ENCODE peak calls at places on chromosomes 6 and 20, in six cellular contexts. One of them, this sample, is unnamed.

GRCh38 chr20:25007491-25008305 is 15.1 kb upstream of the APMAP start:
- DNase-seq in HepG2: no peak
- DNase-seq in K562: no peak
- DNase-seq in H1: no peak
- DNase-seq in GM12878: no peak
- DNase-seq in GM12891: no peak
- DNase-seq in this sample: no peak

GRCh38 chr6:136024711-136025110 is 173.2 kb downstream of the PDE7B start:
- DNase-seq in K562: no peak
- DNase-seq in GM12878: no peak
- DNase-seq in HepG2: no peak
- DNase-seq in GM12891: no peak
- DNase-seq in H1: no peak
- DNase-seq in this sample: no peak

GRCh38 chr20:51404297-51405060 is 138.0 kb downstream of the NFATC2 start:
- DNase-seq in K562: no peak
- DNase-seq in GM12891: peak
- DNase-seq in GM12878: peak
- DNase-seq in HepG2: no peak
- DNase-seq in H1: no peak
- DNase-seq in this sample: peak

GRCh38 chr20:24584538-24585356 is 115.3 kb downstream of the SYNDIG1 start:
- DNase-seq in H1: no peak
- DNase-seq in GM12891: no peak
- DNase-seq in GM12878: no peak
- DNase-seq in HepG2: no peak
- DNase-seq in K562: no peak
- DNase-seq in this sample: no peak

GRCh38 chr6:151379933-151380847 is 11.2 kb downstream of the ZBTB2 start:
- DNase-seq in GM12891: no peak
- DNase-seq in H1: no peak
- DNase-seq in K562: no peak
- DNase-seq in HepG2: no peak
- DNase-seq in GM12878: no peak
- DNase-seq in this sample: peak

GRCh38 chr20:19335341-19335740 is 122.9 kb downstream of the SLC24A3 start:
- DNase-seq in GM12891: no peak
- DNase-seq in H1: no peak
- DNase-seq in HepG2: no peak
- DNase-seq in K562: no peak
- DNase-seq in GM12878: no peak
- DNase-seq in this sample: no peak

GRCh38 chr6:30122515-30122914 is 9.6 kb upstream of the TRIM31 start:
- DNase-seq in HepG2: no peak
- DNase-seq in K562: no peak
- DNase-seq in GM12891: no peak
- DNase-seq in GM12878: no peak
- DNase-seq in H1: no peak
- DNase-seq in this sample: no peak

GRCh38 chr6:40597301-40597700 is 10.1 kb upstream of the LRFN2 start:
- DNase-seq in GM12891: no peak
- DNase-seq in HepG2: no peak
- DNase-seq in GM12878: no peak
- DNase-seq in K562: no peak
- DNase-seq in H1: no peak
- DNase-seq in this sample: no peak

GRCh38 chr6:39818695-39819094 is 26.5 kb downstream of the DAAM2 start:
- DNase-seq in GM12891: no peak
- DNase-seq in K562: no peak
- DNase-seq in H1: no peak
- DNase-seq in HepG2: no peak
- DNase-seq in GM12878: no peak
- DNase-seq in this sample: no peak

GRCh38 chr6:27836783-27837635 is 75.2 kb downstream of the OR2B2 start:
- DNase-seq in HepG2: peak
- DNase-seq in K562: peak
- DNase-seq in GM12878: no peak
- DNase-seq in GM12891: no peak
- DNase-seq in H1: no peak
- DNase-seq in this sample: no peak

GRCh38 chr6:12459945-12460800 is 170.0 kb downstream of the EDN1 start:
- DNase-seq in H1: no peak
- DNase-seq in GM12878: no peak
- DNase-seq in GM12891: no peak
- DNase-seq in K562: no peak
- DNase-seq in HepG2: no peak
- DNase-seq in this sample: no peak

GRCh38 chr20:37290158-37290810 is 829 bp downstream of the MANBAL start:
- DNase-seq in H1: no peak
- DNase-seq in GM12891: no peak
- DNase-seq in K562: no peak
- DNase-seq in GM12878: no peak
- DNase-seq in HepG2: no peak
- DNase-seq in this sample: no peak

DNA sequence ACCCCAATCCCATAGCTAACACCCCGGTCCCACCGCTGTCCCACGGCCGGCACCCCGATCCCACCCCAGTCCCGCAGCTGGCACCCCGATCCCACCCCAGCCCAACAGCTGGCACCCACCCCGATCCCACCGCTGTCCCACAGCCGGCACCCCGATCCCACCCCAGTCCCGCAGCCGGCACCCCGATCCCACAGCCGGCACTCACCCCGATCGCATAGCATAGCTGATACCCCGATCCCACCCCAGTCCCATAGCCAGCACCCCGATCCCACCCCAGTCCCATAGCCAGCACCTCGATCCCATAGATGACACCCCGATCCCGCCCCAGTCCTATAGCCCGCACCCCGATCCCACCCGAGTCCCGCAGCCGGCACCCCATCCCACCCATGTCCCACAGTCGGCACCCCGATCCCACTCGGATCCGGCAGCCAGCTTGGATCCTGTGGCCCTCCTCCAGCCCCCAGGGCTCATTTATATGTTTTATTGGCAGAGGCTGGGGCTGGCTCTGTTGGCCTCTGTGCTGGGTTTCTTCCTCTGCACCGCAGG is 872 bp upstream of the GMEB2 start:
- DNase-seq in GM12891: no peak
- DNase-seq in HepG2: no peak
- DNase-seq in GM12878: no peak
- DNase-seq in H1: no peak
- DNase-seq in K562: peak
- DNase-seq in this sample: no peak
- TF ChIP-seq POLR2AphosphoS5 in GM12891: no peak
- TF ChIP-seq POLR2AphosphoS5 in HepG2: no peak
- TF ChIP-seq POLR2AphosphoS5 in GM12878: no peak
- TF ChIP-seq POLR2AphosphoS5 in H1: no peak
- TF ChIP-seq POLR2AphosphoS5 in K562: no peak
- TF ChIP-seq POLR2AphosphoS5 in this sample: no peak

DNA sequence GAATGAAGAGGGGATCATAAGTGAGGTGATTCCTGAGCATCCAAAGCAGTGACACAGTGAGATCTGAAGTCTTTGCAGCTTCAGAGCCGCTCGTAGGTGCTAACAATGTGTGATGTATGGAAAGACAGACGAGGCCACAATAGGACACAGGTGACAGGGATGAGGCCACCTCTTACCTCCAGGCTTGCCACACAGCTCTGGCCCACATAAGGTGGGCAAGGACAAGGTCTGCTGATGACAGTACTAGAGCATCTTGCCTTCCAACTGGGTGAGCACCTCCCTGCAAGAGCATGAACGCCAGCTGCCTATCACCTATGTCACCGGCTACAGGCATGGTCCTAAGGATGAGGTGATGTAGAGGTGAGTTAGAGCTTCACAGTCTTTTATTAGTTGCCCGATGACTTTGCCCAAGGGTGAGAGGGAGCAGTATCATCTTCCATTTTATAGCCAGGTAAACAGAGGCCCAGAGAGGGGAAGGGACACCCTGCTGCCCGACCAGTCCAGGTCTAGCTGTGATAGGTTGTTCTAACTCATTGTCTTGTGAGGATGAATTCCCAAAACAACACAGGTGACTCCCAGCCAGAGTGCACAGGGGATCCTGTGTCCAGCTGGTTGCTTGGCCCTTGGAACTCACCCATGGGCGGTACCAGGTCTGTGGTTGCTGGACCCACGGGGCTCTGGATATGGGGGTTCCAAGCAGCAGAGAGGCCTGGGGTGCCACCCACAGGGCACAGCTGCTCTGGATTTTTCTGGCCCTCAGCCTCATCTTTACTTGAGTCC is 6.2 kb upstream of the TGM6 start:
- DNase-seq in H1: no peak
- DNase-seq in GM12891: no peak
- DNase-seq in GM12878: no peak
- DNase-seq in HepG2: no peak
- DNase-seq in K562: no peak
- DNase-seq in this sample: no peak
- TF ChIP-seq POLR2A in H1: no peak
- TF ChIP-seq POLR2A in GM12891: no peak
- TF ChIP-seq POLR2A in GM12878: no peak
- TF ChIP-seq POLR2A in HepG2: no peak
- TF ChIP-seq POLR2A in K562: no peak
- TF ChIP-seq POLR2A in this sample: no peak

GRCh38 chr6:20778460-20778859 is 244.2 kb downstream of the CDKAL1 start:
- DNase-seq in K562: no peak
- DNase-seq in GM12878: no peak
- DNase-seq in HepG2: no peak
- DNase-seq in H1: no peak
- DNase-seq in GM12891: no peak
- DNase-seq in this sample: no peak

GRCh38 chr6:20773822-20774221 is 239.6 kb downstream of the CDKAL1 start:
- DNase-seq in GM12891: no peak
- DNase-seq in H1: no peak
- DNase-seq in K562: no peak
- DNase-seq in GM12878: no peak
- DNase-seq in HepG2: no peak
- DNase-seq in this sample: no peak

GRCh38 chr6:20778917-20779316 is 244.7 kb downstream of the CDKAL1 start:
- DNase-seq in GM12891: no peak
- DNase-seq in GM12878: no peak
- DNase-seq in K562: no peak
- DNase-seq in H1: no peak
- DNase-seq in HepG2: no peak
- DNase-seq in this sample: no peak
- TF ChIP-seq TAF1 in GM12891: no peak
- TF ChIP-seq TAF1 in GM12878: no peak
- TF ChIP-seq TAF1 in K562: no peak
- TF ChIP-seq TAF1 in H1: no peak
- TF ChIP-seq TAF1 in HepG2: no peak
- TF ChIP-seq TAF1 in this sample: no peak

DNA sequence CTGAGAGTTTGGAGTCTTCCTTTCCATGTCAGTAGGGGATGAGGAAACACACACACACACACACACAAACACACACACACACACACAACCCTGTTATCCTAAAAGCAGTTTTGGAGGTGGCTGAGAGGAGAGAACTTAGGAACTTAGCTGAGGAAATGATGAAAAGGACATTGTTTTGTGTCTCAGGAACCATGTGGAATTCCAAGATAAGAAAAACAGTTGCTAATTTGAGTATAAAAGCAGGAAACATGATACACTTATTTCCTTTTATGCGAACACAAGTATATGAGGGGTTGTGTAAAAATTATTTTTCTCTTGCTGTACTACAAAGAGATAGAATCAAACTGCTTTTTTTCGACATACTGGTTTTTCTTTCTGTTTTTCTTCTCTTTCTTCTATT is at the start of gene MYCT1:
- DNase-seq in K562: no peak
- DNase-seq in GM12878: no peak
- DNase-seq in H1: no peak
- DNase-seq in HepG2: no peak
- DNase-seq in GM12891: no peak
- DNase-seq in this sample: no peak
- TF ChIP-seq POLR2AphosphoS5 in K562: no peak
- TF ChIP-seq POLR2AphosphoS5 in GM12878: no peak
- TF ChIP-seq POLR2AphosphoS5 in H1: no peak
- TF ChIP-seq POLR2AphosphoS5 in HepG2: no peak
- TF ChIP-seq POLR2AphosphoS5 in GM12891: no peak
- TF ChIP-seq POLR2AphosphoS5 in this sample: no peak

GRCh38 chr6:18388942-18389341 is 1.8 kb downstream of the RNF144B start:
- DNase-seq in K562: no peak
- DNase-seq in H1: no peak
- DNase-seq in HepG2: peak
- DNase-seq in GM12878: no peak
- DNase-seq in GM12891: no peak
- DNase-seq in this sample: no peak
- TF ChIP-seq POLR2A in K562: no peak
- TF ChIP-seq POLR2A in H1: no peak
- TF ChIP-seq POLR2A in HepG2: no peak
- TF ChIP-seq POLR2A in GM12878: no peak
- TF ChIP-seq POLR2A in GM12891: no peak
- TF ChIP-seq POLR2A in this sample: no peak

GRCh38 chr6:160750276-160750689 is 48.2 kb downstream of the PLG start:
- DNase-seq in GM12891: no peak
- DNase-seq in H1: peak
- DNase-seq in GM12878: peak
- DNase-seq in HepG2: peak
- DNase-seq in K562: peak
- DNase-seq in this sample: no peak
- TF ChIP-seq TAF1 in GM12891: no peak
- TF ChIP-seq TAF1 in H1: no peak
- TF ChIP-seq TAF1 in GM12878: no peak
- TF ChIP-seq TAF1 in HepG2: no peak
- TF ChIP-seq TAF1 in K562: no peak
- TF ChIP-seq TAF1 in this sample: no peak

GRCh38 chr6:165662671-165663282 is at the start of gene PDE10A:
- DNase-seq in K562: no peak
- DNase-seq in HepG2: no peak
- DNase-seq in H1: no peak
- DNase-seq in GM12878: no peak
- DNase-seq in GM12891: peak
- DNase-seq in this sample: no peak
- TF ChIP-seq POLR2AphosphoS5 in K562: no peak
- TF ChIP-seq POLR2AphosphoS5 in HepG2: no peak
- TF ChIP-seq POLR2AphosphoS5 in H1: no peak
- TF ChIP-seq POLR2AphosphoS5 in GM12878: no peak
- TF ChIP-seq POLR2AphosphoS5 in GM12891: no peak
- TF ChIP-seq POLR2AphosphoS5 in this sample: no peak

GRCh38 chr20:35454881-35455609 is at the start of gene CEP250:
- DNase-seq in H1: peak
- DNase-seq in HepG2: peak
- DNase-seq in K562: peak
- DNase-seq in GM12891: peak
- DNase-seq in GM12878: peak
- DNase-seq in this sample: peak
- TF ChIP-seq POLR2A in H1: peak
- TF ChIP-seq POLR2A in HepG2: peak
- TF ChIP-seq POLR2A in K562: peak
- TF ChIP-seq POLR2A in GM12891: no peak
- TF ChIP-seq POLR2A in GM12878: peak
- TF ChIP-seq POLR2A in this sample: peak

GRCh38 chr6:117404548-117404947 is 21.2 kb downstream of the ROS1 start:
- DNase-seq in HepG2: no peak
- DNase-seq in GM12891: no peak
- DNase-seq in GM12878: no peak
- DNase-seq in K562: no peak
- DNase-seq in H1: no peak
- DNase-seq in this sample: no peak
- TF ChIP-seq TAF1 in HepG2: no peak
- TF ChIP-seq TAF1 in GM12891: no peak
- TF ChIP-seq TAF1 in GM12878: no peak
- TF ChIP-seq TAF1 in K562: no peak
- TF ChIP-seq TAF1 in H1: no peak
- TF ChIP-seq TAF1 in this sample: no peak